ENCODE peak calls at places on chromosomes 13 and 19, in six cellular contexts. G, S, H, A, Y and O are unnamed samples.

GRCh38 chr19:18044825-18045304 is 36.9 kb downstream of the ARRDC2 start:
- DNase-seq in G (peak; percentile 90), S (peak; percentile 76), H (no peak), A (peak; percentile 76), Y (peak; percentile 28), O (peak; percentile 28)

GRCh38 chr13:25132021-25132420 is 36.1 kb downstream of the PABPC3 start:
- DNase-seq in G (no peak), S (no peak), H (no peak), A (no peak), Y (no peak), O (no peak)

GRCh38 chr13:35716186-35716585 is 239.7 kb upstream of the MAB21L1 start:
- DNase-seq in G (peak; percentile 37), S (peak; percentile 51), H (no peak), A (peak; percentile 26), Y (no peak), O (no peak)

GRCh38 chr13:80881495-80882482 is 540.9 kb upstream of the SPRY2 start:
- DNase-seq in G (peak; percentile 41), S (peak; percentile 41), H (no peak), A (no peak), Y (no peak), O (no peak)

GRCh38 chr19:32677657-32678056 is 2.0 kb downstream of the RGS9BP start:
- DNase-seq in G (peak; percentile 97), S (no peak), H (no peak), A (no peak), Y (peak; percentile 96), O (peak; percentile 46)

GRCh38 chr19:51798958-51799310 is 4.0 kb downstream of the FPR3 start:
- DNase-seq in G (no peak), S (no peak), H (no peak), A (no peak), Y (no peak), O (no peak)

GRCh38 chr13:46668302-46668720 is 115.3 kb downstream of the LRCH1 start:
- DNase-seq in G (peak; percentile 90), S (peak; percentile 95), H (peak; percentile 20), A (peak; percentile 95), Y (no peak), O (no peak)

GRCh38 chr13:31124225-31124624 is 37.5 kb downstream of the HSPH1 start:
- DNase-seq in G (no peak), S (no peak), H (no peak), A (no peak), Y (no peak), O (no peak)

GRCh38 chr13:74134777-74135305 is 637 bp upstream of the KLF12 start:
- DNase-seq in G (no peak), S (no peak), H (peak; percentile 61), A (no peak), Y (peak; percentile 72), O (peak; percentile 71)

GRCh38 chr19:55620410-55620809 is 4.0 kb downstream of the ZNF784 start:
- DNase-seq in G (peak; percentile 22), S (peak; percentile 43), H (no peak), A (peak; percentile 21), Y (no peak), O (no peak)

GRCh38 chr13:111937763-111938375 is 129.1 kb upstream of the SOX1 start:
- DNase-seq in G (no peak), S (no peak), H (no peak), A (no peak), Y (no peak), O (no peak)

GRCh38 chr19:8988204-8988603 is 22.0 kb downstream of the MUC16 start:
- DNase-seq in G (no peak), S (no peak), H (no peak), A (no peak), Y (peak; percentile 15), O (no peak)

GRCh38 chr13:29754486-29754806 is 96.0 kb downstream of the UBL3 start:
- DNase-seq in G (peak; percentile 48), S (peak; percentile 26), H (no peak), A (peak; percentile 61), Y (no peak), O (no peak)

GRCh38 chr13:44918323-44919102 is 70.8 kb downstream of the NUFIP1 start:
- DNase-seq in G (peak; percentile 97), S (peak; percentile 98), H (peak; percentile 91), A (peak; percentile 97), Y (peak; percentile 94), O (peak; percentile 89)

GRCh38 chr13:107456431-107456830 is 758.9 kb downstream of the LIG4 start:
- DNase-seq in G (no peak), S (no peak), H (no peak), A (no peak), Y (no peak), O (no peak)

GRCh38 chr13:27792393-27793218 is at the start of gene GSX1:
- DNase-seq in G (peak; percentile 72), S (peak; percentile 85), H (peak; percentile 86), A (peak; percentile 63), Y (peak; percentile 96), O (peak; percentile 90)

GRCh38 chr13:33079960-33080359 is 63.7 kb downstream of the KL start:
- DNase-seq in G (no peak), S (no peak), H (no peak), A (no peak), Y (no peak), O (no peak)

GRCh38 chr13:107518780-107519179 is 696.6 kb downstream of the LIG4 start:
- DNase-seq in G (peak; percentile 2), S (no peak), H (no peak), A (peak; percentile 45), Y (no peak), O (no peak)

GRCh38 chr13:50713849-50714248 is 129.6 kb downstream of the DLEU7 start:
- DNase-seq in G (peak; percentile 86), S (peak; percentile 91), H (no peak), A (peak; percentile 59), Y (no peak), O (no peak)

DNA sequence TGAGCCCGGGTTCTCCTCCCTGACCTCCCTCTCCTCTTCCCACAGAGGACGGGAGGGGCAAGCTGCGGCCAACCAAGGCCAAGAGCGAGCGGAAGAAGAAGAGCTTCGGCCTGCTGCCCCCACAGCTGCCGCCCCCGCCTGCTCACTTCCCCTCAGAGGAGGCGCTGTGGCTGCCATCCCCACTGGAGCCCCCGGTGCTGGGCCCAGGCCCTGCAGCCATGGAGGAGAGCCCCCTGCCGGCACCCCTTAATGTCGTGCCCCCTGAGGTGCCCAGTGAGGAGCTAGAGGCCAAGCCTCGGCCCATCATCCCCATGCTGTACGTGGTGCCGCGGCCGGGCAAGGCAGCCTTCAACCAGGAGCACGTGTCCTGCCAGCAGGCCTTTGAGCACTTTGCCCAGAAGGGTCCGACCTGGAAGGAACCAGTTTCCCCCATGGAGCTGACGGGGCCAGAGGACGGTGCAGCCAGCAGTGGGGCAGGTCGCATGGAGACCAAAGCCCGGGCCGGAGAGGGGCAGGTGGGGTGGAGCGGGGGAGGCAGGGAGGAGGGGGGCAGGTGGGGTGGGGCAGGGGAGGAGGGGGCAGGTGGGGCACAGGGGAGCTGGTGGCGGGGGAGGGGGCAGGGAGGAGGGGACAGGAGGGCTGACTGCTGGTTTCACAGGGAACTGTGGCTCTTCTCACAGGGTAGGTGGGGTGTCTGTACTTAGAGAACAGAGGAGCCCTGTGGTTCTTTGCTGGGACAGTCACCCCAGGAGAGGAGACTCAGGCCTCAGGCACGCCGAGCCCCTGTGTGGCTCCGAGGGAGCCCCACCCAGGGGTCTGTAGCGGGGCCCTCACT is 162.3 kb downstream of the KDM4B start:
- DNase-seq in G (no peak), S (no peak), H (no peak), A (no peak), Y (no peak), O (no peak)
- TF ChIP-seq CTCF in G (no peak), S (no peak), H (no peak), A (no peak), Y (peak; percentile 14), O (no peak)

DNA sequence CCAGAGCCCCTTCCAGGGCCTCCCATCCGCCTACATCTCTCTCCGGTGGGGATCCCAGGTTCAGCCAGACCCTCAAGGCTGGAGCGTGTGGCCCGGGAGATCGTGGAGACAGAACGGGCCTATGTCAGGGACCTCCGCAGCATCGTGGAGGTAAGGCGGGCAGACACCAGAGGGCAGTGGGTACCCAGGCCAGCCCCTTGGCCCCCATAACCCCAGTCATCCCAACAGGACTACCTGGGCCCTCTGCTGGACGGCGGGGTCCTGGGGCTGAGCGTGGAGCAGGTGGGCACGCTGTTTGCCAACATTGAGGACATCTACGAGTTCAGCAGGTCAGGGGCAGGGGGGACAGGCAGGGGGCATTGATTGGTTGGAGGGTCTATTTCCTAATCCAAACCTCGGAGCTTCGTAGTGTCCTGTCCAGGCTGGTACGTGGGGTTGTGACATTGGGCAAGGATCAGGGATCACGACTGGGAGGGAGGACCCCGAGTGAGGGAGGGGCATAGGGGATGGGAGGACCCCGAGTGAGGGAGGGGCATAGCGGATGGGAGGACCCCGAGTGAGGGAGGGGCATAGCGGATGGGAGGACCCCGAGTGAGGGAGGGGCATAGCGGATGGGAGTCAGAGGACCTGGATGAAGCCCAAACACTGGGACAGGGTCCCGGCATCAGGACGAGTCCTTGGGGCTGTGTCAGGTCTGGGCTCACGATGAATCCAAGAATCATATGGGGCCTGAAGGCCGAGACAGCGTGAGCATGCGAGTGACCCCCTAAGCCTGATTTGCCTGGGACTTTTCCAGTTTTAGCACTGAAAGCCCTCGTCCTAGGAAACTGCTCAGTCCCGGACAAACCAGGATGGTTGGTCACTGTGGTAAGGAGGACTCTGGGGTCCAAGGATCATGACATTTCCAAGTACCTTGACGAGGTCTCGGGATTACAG is 2.9 kb downstream of the PLEKHG2 start:
- DNase-seq in G (no peak), S (no peak), H (no peak), A (no peak), Y (no peak), O (no peak)
- TF ChIP-seq CTCF in G (no peak), S (peak; percentile 5), H (no peak), A (peak; percentile 10), Y (peak; percentile 21), O (no peak)

DNA sequence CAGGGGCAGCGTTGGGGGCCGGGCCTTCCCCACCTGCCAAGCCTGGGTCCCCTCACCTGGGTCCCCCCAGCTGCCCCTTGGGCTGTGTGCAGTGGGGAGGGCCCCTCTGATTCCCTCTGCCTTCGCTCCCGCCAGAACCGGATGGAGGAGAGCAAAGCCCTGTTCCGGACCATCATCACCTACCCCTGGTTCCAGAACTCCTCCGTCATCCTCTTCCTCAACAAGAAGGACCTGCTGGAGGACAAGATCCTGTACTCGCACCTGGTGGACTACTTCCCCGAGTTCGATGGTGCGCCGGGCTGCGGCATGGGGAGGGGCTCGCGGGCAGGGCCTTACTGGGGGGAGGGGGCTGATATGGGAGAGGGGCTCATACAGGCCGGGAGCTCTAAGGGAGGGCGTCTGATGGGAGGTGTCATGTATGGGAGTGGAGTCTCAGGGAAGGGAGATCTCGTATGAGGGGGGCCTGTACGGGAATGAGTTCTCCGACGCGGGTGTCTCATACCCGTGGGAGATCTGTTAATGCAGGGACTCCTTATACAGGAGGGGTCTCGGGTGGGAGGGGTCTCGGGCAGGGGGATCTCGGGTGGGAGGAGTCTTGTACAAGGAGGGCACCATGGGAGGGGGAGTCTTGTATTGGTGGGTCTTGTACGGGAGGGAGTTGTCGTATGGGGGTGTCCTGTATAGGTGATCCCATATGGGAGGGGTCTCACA is 16.6 kb upstream of the GNA15 start:
- DNase-seq in G (no peak), S (no peak), H (no peak), A (no peak), Y (no peak), O (no peak)
- TF ChIP-seq CTCF in G (no peak), S (no peak), H (no peak), A (no peak), Y (no peak), O (no peak)

DNA sequence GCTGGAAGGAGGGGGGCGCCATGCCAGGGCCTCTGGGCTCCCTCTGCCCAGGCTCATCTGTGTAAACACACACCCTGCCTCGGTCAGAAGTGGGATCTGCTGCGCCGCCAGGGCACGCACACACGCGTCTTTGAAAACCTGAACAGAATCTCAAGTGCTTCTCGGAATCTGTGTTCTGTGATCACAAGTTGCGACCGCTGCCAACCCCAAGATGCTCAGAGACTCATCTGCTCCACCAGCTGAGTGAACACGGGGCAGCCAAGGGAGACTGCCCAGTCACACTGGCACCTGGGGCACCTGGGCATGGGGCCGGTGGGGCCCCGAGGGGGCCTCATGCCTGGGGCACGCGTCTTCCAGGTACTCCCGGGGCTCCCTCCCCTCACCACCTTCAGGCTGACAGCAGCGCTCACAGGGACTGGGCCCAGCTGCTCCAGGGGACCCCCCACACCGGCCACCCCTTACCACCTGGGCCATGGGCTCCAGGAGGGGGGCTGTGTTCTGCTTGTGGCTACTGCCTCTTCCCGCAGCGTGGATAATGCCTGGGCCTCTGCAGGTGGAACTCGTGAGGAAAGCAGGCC is 59.0 kb downstream of the KLF2 start:
- DNase-seq in G (no peak), S (no peak), H (no peak), A (no peak), Y (no peak), O (no peak)
- TF ChIP-seq CTCF in G (no peak), S (peak; percentile 1), H (peak; percentile 38), A (no peak), Y (no peak), O (no peak)